ENCODE peak calls at places on chromosome 11, in five cellular contexts. K is neural progenitor cell; H is A549; J is stimulated activated CD8-positive, alpha-beta memory T cell treated with anti-CD3 and anti-CD28 coated beads, Interleukin-15, amount 100 ng/mL, for 4 hours; L is neural crest cell. O is an unnamed sample.

GRCh38 chr11:933002-933820 is 7.5 kb downstream of the AP2A2 start:
- DNase-seq in K (no peak), H (no peak), J (no peak), L (no peak), O (no peak)

GRCh38 chr11:68138256-68138655 is 17.1 kb upstream of the CHKA start:
- DNase-seq in K (no peak), H (no peak), J (no peak), L (no peak), O (no peak)

GRCh38 chr11:74568028-74568427 is 24.4 kb upstream of the POLD3 start:
- DNase-seq in K (no peak), H (no peak), J (no peak), L (no peak), O (no peak)

GRCh38 chr11:120622189-120622912 is 110.8 kb downstream of the GRIK4 start:
- DNase-seq in K (no peak), H (peak; percentile 4), J (no peak), L (no peak), O (no peak)

GRCh38 chr11:73184953-73185671 is 33.0 kb upstream of the P2RY2 start:
- DNase-seq in K (peak; percentile 68), H (peak; percentile 76), J (peak; percentile 4), L (peak; percentile 58), O (peak; percentile 61)

GRCh38 chr11:86874314-86875056 is 74.1 kb downstream of the PRSS23 start:
- DNase-seq in K (no peak), H (no peak), J (no peak), L (no peak), O (no peak)

GRCh38 chr11:10311802-10312201 is 6.9 kb downstream of the ADM start:
- DNase-seq in K (no peak), H (no peak), J (no peak), L (no peak), O (no peak)

GRCh38 chr11:122491486-122491885 is 164.0 kb upstream of the UBASH3B start:
- DNase-seq in K (no peak), H (no peak), J (no peak), L (no peak), O (no peak)

GRCh38 chr11:33237039-33237597 is 20.1 kb upstream of the HIPK3 start:
- DNase-seq in K (no peak), H (no peak), J (no peak), L (no peak), O (no peak)

GRCh38 chr11:75193271-75193670 is 42.4 kb downstream of the SLCO2B1 start:
- DNase-seq in K (no peak), H (no peak), J (no peak), L (no peak), O (no peak)

GRCh38 chr11:123072279-123072678 is 10.3 kb upstream of the HSPA8 start:
- DNase-seq in K (no peak), H (no peak), J (no peak), L (no peak), O (no peak)

GRCh38 chr11:72807021-72807693 is 7.1 kb upstream of the ATG16L2 start:
- DNase-seq in K (peak; percentile 0), H (peak; percentile 86), J (no peak), L (no peak), O (no peak)

GRCh38 chr11:69825037-69825834 is 6.0 kb upstream of the FGF3 start:
- DNase-seq in K (no peak), H (peak; percentile 26), J (no peak), L (no peak), O (no peak)

GRCh38 chr11:24422371-24422770 is 74.5 kb upstream of the LUZP2 start:
- DNase-seq in K (no peak), H (no peak), J (no peak), L (no peak), O (no peak)

GRCh38 chr11:129131361-129131760 is 60.8 kb downstream of the ARHGAP32 start:
- DNase-seq in K (no peak), H (no peak), J (no peak), L (no peak), O (no peak)

GRCh38 chr11:100731471-100731870 is 44.4 kb downstream of the ARHGAP42 start:
- DNase-seq in K (peak; percentile 47), H (no peak), J (no peak), L (no peak), O (no peak)

GRCh38 chr11:12771875-12772274 is 97.7 kb downstream of the TEAD1 start:
- DNase-seq in K (no peak), H (no peak), J (no peak), L (no peak), O (no peak)

GRCh38 chr11:3044004-3044403 is 13.2 kb downstream of the CARS1 start:
- DNase-seq in K (no peak), H (no peak), J (no peak), L (no peak), O (no peak)

GRCh38 chr11:659532-660085 is 22.5 kb downstream of the DRD4 start:
- DNase-seq in K (no peak), H (no peak), J (no peak), L (no peak), O (no peak)

GRCh38 chr11:65373839-65374580 is 8.4 kb downstream of the SLC25A45 start:
- DNase-seq in K (no peak), H (no peak), J (no peak), L (no peak), O (no peak)

GRCh38 chr11:19934828-19935259 is 222.2 kb downstream of the NAV2 start:
- DNase-seq in K (no peak), H (no peak), J (no peak), L (no peak), O (no peak)

GRCh38 chr11:11263238-11264030 is 89.6 kb downstream of the CSNK2A3 start:
- DNase-seq in K (no peak), H (no peak), J (no peak), L (no peak), O (peak; percentile 52)

GRCh38 chr11:117934526-117935307 is 5.5 kb upstream of the TMPRSS13 start:
- DNase-seq in K (no peak), H (no peak), J (no peak), L (no peak), O (no peak)

GRCh38 chr11:7690648-7691047 is 15.6 kb downstream of the OVCH2 start:
- DNase-seq in K (peak; percentile 16), H (no peak), J (no peak), L (no peak), O (no peak)

GRCh38 chr11:129313588-129314288 is 61.9 kb upstream of the BARX2 start:
- DNase-seq in K (no peak), H (no peak), J (no peak), L (no peak), O (no peak)